ENCODE peak calls at places on chromosomes 7 and 10, in six cellular contexts. J is Panc1, B is GM23338, T is GM12878, Q is K562, E is HepG2. O is an unnamed sample.

GRCh38 chr7:7157177-7157886 is 25.0 kb upstream of the C1GALT1 start:
- ATAC-seq in J (no peak), B (no peak), T (peak; percentile 58), Q (peak; percentile 56), E (peak; percentile 73), O (no peak)

GRCh38 chr10:71547290-71547689 is 150.6 kb downstream of the CDH23 start:
- ATAC-seq in J (no peak), B (peak; percentile 9), T (no peak), Q (peak; percentile 52), E (no peak), O (no peak)

GRCh38 chr10:27446091-27446918 is 57.8 kb upstream of the RAB18 start:
- ATAC-seq in J (peak; percentile 48), B (no peak), T (peak; percentile 45), Q (peak; percentile 70), E (no peak), O (peak; percentile 50)

GRCh38 chr10:25756784-25757183 is 177.2 kb upstream of the MYO3A start:
- ATAC-seq in J (no peak), B (no peak), T (no peak), Q (no peak), E (no peak), O (no peak)

GRCh38 chr10:79320785-79321493 is 26.3 kb upstream of the PPIF start:
- ATAC-seq in J (peak; percentile 41), B (no peak), T (no peak), Q (no peak), E (no peak), O (no peak)

GRCh38 chr7:37988721-37989650 is 68.5 kb downstream of the EPDR1 start:
- ATAC-seq in J (no peak), B (no peak), T (no peak), Q (no peak), E (no peak), O (no peak)

GRCh38 chr10:95574649-95575365 is 13.6 kb upstream of the SORBS1 start:
- ATAC-seq in J (peak; percentile 55), B (no peak), T (no peak), Q (peak; percentile 47), E (peak; percentile 34), O (no peak)

GRCh38 chr10:45202242-45202641 is 113.2 kb downstream of the OR13A1 start:
- ATAC-seq in J (no peak), B (no peak), T (no peak), Q (no peak), E (no peak), O (no peak)

GRCh38 chr10:96858038-96858705 is 26.1 kb downstream of the LCOR start:
- ATAC-seq in J (no peak), B (no peak), T (peak; percentile 57), Q (peak; percentile 20), E (no peak), O (no peak)

GRCh38 chr7:143300959-143301617 is 12.9 kb downstream of the CASP2 start:
- ATAC-seq in J (no peak), B (no peak), T (no peak), Q (no peak), E (no peak), O (no peak)

GRCh38 chr10:53102424-53102823 is 329.8 kb upstream of the MBL2 start:
- ATAC-seq in J (no peak), B (no peak), T (no peak), Q (no peak), E (no peak), O (no peak)

GRCh38 chr7:104933433-104934074 is 80.5 kb upstream of the KMT2E start:
- ATAC-seq in J (no peak), B (peak; percentile 52), T (peak; percentile 65), Q (no peak), E (no peak), O (no peak)

GRCh38 chr7:99112979-99113378 is 30.9 kb downstream of the SMURF1 start:
- ATAC-seq in J (no peak), B (no peak), T (no peak), Q (no peak), E (no peak), O (no peak)

GRCh38 chr7:64602518-64602917 is 39.6 kb upstream of the ZNF680 start:
- ATAC-seq in J (no peak), B (no peak), T (no peak), Q (no peak), E (no peak), O (no peak)

GRCh38 chr7:37371755-37372154 is 76.9 kb downstream of the ELMO1 start:
- ATAC-seq in J (no peak), B (no peak), T (no peak), Q (no peak), E (no peak), O (no peak)

GRCh38 chr7:117325836-117326235 is 3.0 kb upstream of the WNT2 start:
- ATAC-seq in J (no peak), B (no peak), T (no peak), Q (no peak), E (no peak), O (no peak)

GRCh38 chr7:50147952-50148351 is 54.9 kb upstream of the ZPBP start:
- ATAC-seq in J (no peak), B (no peak), T (peak; percentile 41), Q (no peak), E (no peak), O (no peak)

GRCh38 chr10:103691723-103692380 is 163.5 kb downstream of the SH3PXD2A start:
- ATAC-seq in J (peak; percentile 12), B (peak; percentile 65), T (peak; percentile 61), Q (peak; percentile 10), E (no peak), O (no peak)

GRCh38 chr7:131365876-131366275 is 38.2 kb downstream of the MKLN1 start:
- ATAC-seq in J (no peak), B (no peak), T (no peak), Q (peak; percentile 9), E (no peak), O (peak; percentile 67)

GRCh38 chr7:53238021-53238605 is 202.7 kb downstream of the POM121L12 start:
- ATAC-seq in J (no peak), B (no peak), T (no peak), Q (no peak), E (no peak), O (no peak)

GRCh38 chr7:81232084-81232799 is 313.4 kb upstream of the SEMA3C start:
- ATAC-seq in J (peak; percentile 53), B (no peak), T (no peak), Q (no peak), E (no peak), O (peak; percentile 28)

GRCh38 chr10:6301482-6302083 is 98.9 kb downstream of the PFKFB3 start:
- ATAC-seq in J (no peak), B (no peak), T (no peak), Q (no peak), E (no peak), O (no peak)

GRCh38 chr7:156492170-156492569 is 148.4 kb upstream of the RNF32 start:
- ATAC-seq in J (no peak), B (no peak), T (no peak), Q (no peak), E (no peak), O (no peak)

GRCh38 chr10:11687779-11688447 is 54.3 kb upstream of the ECHDC3 start:
- ATAC-seq in J (no peak), B (no peak), T (no peak), Q (no peak), E (no peak), O (no peak)

GRCh38 chr7:135160098-135160857 is 10.2 kb downstream of the CYREN start:
- ATAC-seq in J (no peak), B (no peak), T (peak; percentile 59), Q (peak; percentile 76), E (peak; percentile 60), O (peak; percentile 36)
- TF ChIP-seq POLR2AphosphoS5 in J (no peak), B (no peak), T (no peak), Q (peak; percentile 31), E (no peak), O (no peak)

GRCh38 chr10:64576497-64576896 is 1055.3 kb downstream of the REEP3 start:
- ATAC-seq in J (no peak), B (no peak), T (no peak), Q (no peak), E (no peak), O (no peak)

GRCh38 chr10:64574371-64574770 is 1053.2 kb downstream of the REEP3 start:
- ATAC-seq in J (no peak), B (no peak), T (no peak), Q (no peak), E (no peak), O (no peak)

GRCh38 chr10:64571053-64571452 is 1049.9 kb downstream of the REEP3 start:
- ATAC-seq in J (no peak), B (no peak), T (no peak), Q (no peak), E (no peak), O (no peak)

DNA sequence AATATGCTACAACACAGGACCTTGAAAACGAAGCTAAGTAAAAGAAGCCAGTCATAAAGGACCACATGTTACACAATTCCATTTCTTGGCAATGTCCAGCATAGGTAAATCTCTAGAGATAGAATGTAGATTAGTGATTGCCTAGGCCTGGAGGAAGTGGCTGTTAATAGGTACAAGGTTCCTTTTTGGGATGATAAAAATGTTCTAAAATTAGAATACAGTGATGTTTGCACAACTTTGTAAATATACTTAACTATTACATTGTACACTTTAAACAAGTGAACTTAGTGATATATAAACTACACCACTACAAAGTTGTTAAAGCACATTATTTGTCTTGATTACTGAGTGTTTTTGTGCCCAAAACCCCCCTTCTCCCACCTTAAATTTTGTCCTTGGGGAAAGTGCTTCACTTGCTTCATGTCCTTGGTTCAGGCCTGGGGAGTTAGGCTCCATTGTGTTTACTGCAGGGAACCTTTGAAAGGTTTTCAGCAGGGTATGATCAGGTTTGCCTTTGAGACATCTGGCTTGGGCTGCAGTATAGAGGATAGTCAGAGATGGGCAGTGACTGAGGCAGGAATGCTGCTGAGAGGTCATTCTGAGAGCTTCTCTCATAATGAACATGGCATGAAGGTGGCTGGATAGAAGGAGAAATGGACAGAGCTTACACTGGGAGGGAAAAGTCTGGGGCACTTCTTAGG is 1052.6 kb downstream of the REEP3 start:
- ATAC-seq in J (no peak), B (no peak), T (no peak), Q (peak; percentile 44), E (peak; percentile 88), O (no peak)
- TF ChIP-seq POLR2AphosphoS5 in J (no peak), B (no peak), T (no peak), Q (no peak), E (no peak), O (no peak)

DNA sequence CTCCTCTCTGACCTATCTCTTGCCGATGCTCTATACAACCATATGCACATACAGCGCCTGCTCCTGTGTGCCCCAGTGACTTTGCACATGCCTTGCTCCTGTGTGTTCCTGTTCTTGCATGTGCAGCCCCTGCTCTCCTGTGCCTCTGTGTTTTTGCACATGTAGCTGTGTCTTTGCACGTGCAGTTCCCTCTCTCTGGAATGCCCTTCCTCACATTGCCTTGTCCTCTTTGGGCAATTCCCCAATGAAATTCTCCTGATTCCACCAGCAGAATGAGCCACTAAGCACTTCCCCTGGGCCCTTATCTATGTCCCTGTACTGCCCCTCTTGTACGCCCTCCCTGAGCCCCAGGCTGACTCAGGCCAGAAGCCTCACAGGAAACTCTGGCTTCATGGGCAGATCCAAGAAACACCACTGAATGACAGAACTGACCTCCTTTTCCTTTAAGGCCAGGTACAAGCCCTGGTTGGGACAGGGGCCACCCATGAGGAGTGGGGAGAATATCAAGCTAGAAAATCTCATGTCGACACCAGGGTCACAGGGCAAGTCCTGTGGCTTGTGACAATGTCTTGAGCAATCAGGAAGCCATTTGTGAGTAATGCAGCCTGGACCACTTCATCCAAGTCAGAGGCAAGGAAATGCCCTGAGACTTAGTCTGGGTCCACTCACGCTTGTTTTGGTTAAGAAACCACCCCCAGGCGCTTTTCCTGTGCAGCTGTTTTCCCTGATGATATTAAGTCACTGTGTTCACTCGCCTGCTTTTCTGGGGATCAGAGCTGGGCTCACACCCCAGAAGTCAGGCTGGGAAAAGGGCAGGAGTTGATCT is 1.9 kb upstream of the ARHGAP22 start:
- ATAC-seq in J (peak; percentile 28), B (no peak), T (no peak), Q (no peak), E (no peak), O (peak; percentile 74)
- TF ChIP-seq POLR2AphosphoS5 in J (no peak), B (no peak), T (no peak), Q (no peak), E (no peak), O (no peak)

GRCh38 chr7:123797673-123798526 is 47.1 kb upstream of the HYAL4 start:
- ATAC-seq in J (peak; percentile 71), B (peak; percentile 84), T (peak; percentile 78), Q (peak; percentile 78), E (peak; percentile 93), O (peak; percentile 88)
- TF ChIP-seq POLR2AphosphoS5 in J (no peak), B (no peak), T (no peak), Q (no peak), E (no peak), O (peak; percentile 36)